ENCODE peak calls at places on chromosome 1, in eight cellular contexts. B is adrenal gland, H is tibial artery, K is suprapubic skin, T is esophagus squamous epithelium, J is NT2/D1, W is mesenchymal stem cell, G is heart left ventricle. X is an unnamed sample.

GRCh38 chr1:181152892-181153633 is 64.6 kb downstream of the IER5 start:
- DNase-seq in B (peak; percentile 82), J (no peak), W (peak; percentile 76), K (peak; percentile 81), T (no peak), G (peak; percentile 91), H (peak; percentile 87), X (peak; percentile 77)

GRCh38 chr1:103267893-103268292 is 159.6 kb upstream of the COL11A1 start:
- DNase-seq in J (no peak), H (no peak), W (no peak), K (no peak), B (no peak), G (no peak), T (no peak), X (no peak)

GRCh38 chr1:228289996-228290881 is 82.4 kb downstream of the OBSCN start:
- DNase-seq in G (no peak), H (no peak), K (peak; percentile 74), W (no peak), J (no peak), T (no peak), B (no peak), X (no peak)

GRCh38 chr1:11571906-11572616 is 82.2 kb downstream of the FBXO2 start:
- DNase-seq in H (no peak), J (no peak), G (no peak), K (no peak), T (no peak), B (no peak), W (no peak), X (no peak)

GRCh38 chr1:205319081-205320018 is 2.2 kb downstream of the NUAK2 start:
- DNase-seq in K (no peak), T (no peak), W (peak; percentile 85), G (peak; percentile 48), B (peak; percentile 80), J (no peak), H (peak; percentile 69), X (peak; percentile 73)

GRCh38 chr1:40887012-40887378 is 24.8 kb upstream of the CITED4 start:
- DNase-seq in G (no peak), T (no peak), W (no peak), B (no peak), J (no peak), H (no peak), K (no peak), X (no peak)

GRCh38 chr1:85134583-85135455 is 66.0 kb downstream of the SYDE2 start:
- DNase-seq in J (no peak), T (no peak), K (no peak), G (no peak), B (no peak), H (no peak), W (peak; percentile 84), X (peak; percentile 47)

GRCh38 chr1:101268893-101269292 is 32.1 kb downstream of the S1PR1 start:
- DNase-seq in K (no peak), B (no peak), J (no peak), W (no peak), T (no peak), G (no peak), H (no peak), X (no peak)

GRCh38 chr1:9291914-9292360 is 757 bp upstream of the SPSB1 start:
- DNase-seq in G (peak; percentile 50), W (peak; percentile 87), T (no peak), H (peak; percentile 77), J (no peak), B (peak; percentile 60), K (no peak), X (peak; percentile 81)

GRCh38 chr1:51168266-51168845 is 66.3 kb downstream of the C1orf185 start:
- DNase-seq in K (no peak), H (no peak), G (no peak), W (peak; percentile 15), B (no peak), T (no peak), J (no peak), X (peak; percentile 7)

GRCh38 chr1:230370109-230370508 is 56.0 kb downstream of the PGBD5 start:
- DNase-seq in J (no peak), B (no peak), K (no peak), T (no peak), G (no peak), W (no peak), H (no peak), X (no peak)

GRCh38 chr1:150566589-150567340 is 12.6 kb downstream of the MCL1 start:
- DNase-seq in K (no peak), B (no peak), G (no peak), W (peak; percentile 65), J (no peak), T (no peak), H (no peak), X (no peak)
- H3K4me3 ChIP-seq in K (peak overlapping the region; percentile 41), B (no peak overlapping the region), G (no peak overlapping the region), W (peak overlapping the region; percentile 48), J (no peak overlapping the region), T (no peak overlapping the region), H (peak overlapping the region; percentile 46), X (no peak overlapping the region)

DNA sequence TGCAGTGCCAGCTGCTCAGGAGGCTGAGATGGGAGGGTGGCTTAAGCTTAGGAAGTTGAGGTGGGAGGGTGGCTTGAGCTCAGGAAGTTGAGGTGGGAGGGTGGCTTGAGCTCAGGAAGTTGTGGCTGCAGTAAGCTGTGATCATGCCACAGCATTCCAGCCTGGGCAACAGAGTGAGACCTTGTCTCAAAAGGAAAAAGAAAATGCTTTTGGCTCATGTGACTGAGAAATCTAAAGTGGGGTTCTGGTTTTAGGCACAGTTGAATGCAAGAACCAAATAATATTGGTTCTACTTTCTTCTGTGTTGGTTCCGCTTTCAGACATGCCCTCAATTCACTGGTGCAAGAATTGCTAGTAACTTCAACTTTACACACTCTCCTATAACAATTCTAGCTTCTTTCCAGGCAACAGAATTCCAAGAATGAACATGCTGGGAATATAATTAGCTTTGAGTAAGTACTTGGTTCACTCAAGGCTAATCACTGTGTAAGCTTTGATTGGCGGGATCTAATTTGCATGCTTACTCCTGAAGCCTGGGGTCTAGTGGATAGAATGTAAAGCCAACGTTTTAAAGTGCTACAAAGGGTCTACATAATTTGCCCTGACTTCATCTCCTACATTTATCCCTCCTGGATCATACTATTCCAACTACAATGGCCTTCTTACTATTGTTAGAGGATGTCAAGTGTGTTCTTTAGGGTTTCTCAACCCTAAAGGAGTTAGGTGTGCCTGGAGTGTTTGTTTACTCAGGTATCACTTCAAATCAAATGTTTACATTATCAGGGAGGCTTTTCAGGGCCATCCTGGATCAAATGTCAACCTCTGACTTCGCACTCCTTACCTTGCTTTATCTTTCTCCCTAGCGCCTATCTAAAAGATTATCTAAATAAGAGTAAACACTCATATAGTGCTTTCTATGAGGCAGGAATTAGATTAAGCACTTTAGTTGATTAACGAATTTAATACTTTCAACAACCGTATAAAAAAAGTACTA is 115.1 kb downstream of the SLC16A1 start:
- DNase-seq in W (no peak), B (no peak), K (no peak), G (no peak), J (no peak), T (no peak), H (no peak), X (no peak)
- H3K4me3 ChIP-seq in W (no peak overlapping the region), B (no peak overlapping the region), K (no peak overlapping the region), G (no peak overlapping the region), J (no peak overlapping the region), T (no peak overlapping the region), H (no peak overlapping the region), X (no peak overlapping the region)

GRCh38 chr1:15546641-15547040 is 20.0 kb downstream of the DNAJC16 start:
- DNase-seq in G (no peak), K (no peak), H (no peak), T (no peak), W (no peak), J (no peak), B (no peak), X (no peak)
- H3K4me3 ChIP-seq in G (no peak overlapping the region), K (no peak overlapping the region), H (no peak overlapping the region), T (no peak overlapping the region), W (no peak overlapping the region), J (no peak overlapping the region), B (no peak overlapping the region), X (no peak overlapping the region)

GRCh38 chr1:30744060-30744756 is 13.4 kb downstream of the LAPTM5 start:
- DNase-seq in T (no peak), H (no peak), B (no peak), K (no peak), G (no peak), W (peak; percentile 17), J (no peak), X (peak; percentile 35)

GRCh38 chr1:30743584-30744059 is 14.0 kb downstream of the LAPTM5 start:
- DNase-seq in G (no peak), J (no peak), T (no peak), B (no peak), H (no peak), W (no peak), K (no peak), X (no peak)

GRCh38 chr1:30745834-30746208 is 11.8 kb downstream of the LAPTM5 start:
- DNase-seq in J (no peak), B (no peak), H (no peak), G (no peak), T (no peak), W (no peak), K (no peak), X (no peak)

GRCh38 chr1:30746212-30747027 is 11.2 kb downstream of the LAPTM5 start:
- DNase-seq in K (no peak), G (no peak), H (no peak), T (no peak), B (no peak), J (no peak), W (no peak), X (no peak)

GRCh38 chr1:30745156-30745833 is 12.3 kb downstream of the LAPTM5 start:
- DNase-seq in H (no peak), K (no peak), G (no peak), J (no peak), W (no peak), B (no peak), T (no peak), X (no peak)
- H3K4me3 ChIP-seq in H (no peak overlapping the region), K (no peak overlapping the region), G (no peak overlapping the region), J (no peak overlapping the region), W (no peak overlapping the region), B (no peak overlapping the region), T (no peak overlapping the region), X (no peak overlapping the region)

GRCh38 chr1:61453111-61453961 is 271.6 kb downstream of the TM2D1 start:
- DNase-seq in K (peak; percentile 95), B (peak; percentile 89), G (peak; percentile 86), W (peak; percentile 97), T (peak; percentile 51), J (peak; percentile 91), H (peak; percentile 95), X (peak; percentile 93)
- H3K4me3 ChIP-seq in K (no peak overlapping the region), B (no peak overlapping the region), G (no peak overlapping the region), W (no peak overlapping the region), T (no peak overlapping the region), J (no peak overlapping the region), H (no peak overlapping the region), X (no peak overlapping the region)